ENCODE peak calls at places on chromosomes 11 and 22, in eight cellular contexts. Q is astrocyte of the spinal cord, Y is MM.1S, B is colonic mucosa, P is lower leg skin, T is breast epithelium, O is hepatocyte, F is foreskin fibroblast. H is an unnamed sample.

GRCh38 chr11:17719028-17719939 is at the start of gene MYOD1:
- DNase-seq in O (no peak), P (no peak), Q (peak; percentile 28), B (no peak), T (no peak), F (peak; percentile 26), Y (no peak), H (no peak)

GRCh38 chr11:121018746-121019145 is 5.2 kb upstream of the TBCEL start:
- DNase-seq in F (no peak), B (no peak), Q (no peak), P (no peak), T (no peak), Y (no peak), O (no peak), H (no peak)

GRCh38 chr22:20089226-20089976 is 9.4 kb downstream of the DGCR8 start:
- DNase-seq in B (no peak), Q (no peak), Y (no peak), P (no peak), T (no peak), F (peak; percentile 39), O (no peak), H (no peak)

GRCh38 chr11:11163669-11164377 is 189.2 kb downstream of the CSNK2A3 start:
- DNase-seq in P (no peak), O (no peak), Q (no peak), B (no peak), T (no peak), F (no peak), Y (no peak), H (no peak)

GRCh38 chr11:12893787-12894672 is 115.1 kb upstream of the RASSF10 start:
- DNase-seq in Y (peak; percentile 56), Q (peak; percentile 68), F (peak; percentile 77), T (peak; percentile 70), B (peak; percentile 78), O (peak; percentile 66), P (peak; percentile 93), H (no peak)

GRCh38 chr11:112320668-112321067 is 60.0 kb upstream of the PLET1 start:
- DNase-seq in Q (peak; percentile 90), T (peak; percentile 78), P (peak; percentile 86), B (peak; percentile 57), Y (no peak), F (peak; percentile 91), O (peak; percentile 68), H (peak; percentile 52)

GRCh38 chr11:133038850-133039249 is 493.5 kb downstream of the OPCML start:
- DNase-seq in P (peak; percentile 32), O (no peak), B (no peak), Q (no peak), F (peak; percentile 15), T (no peak), Y (peak; percentile 28), H (no peak)

GRCh38 chr11:85076535-85077330 is 550.4 kb downstream of the DLG2 start:
- DNase-seq in P (no peak), O (no peak), Q (peak; percentile 64), Y (peak; percentile 76), B (no peak), F (peak; percentile 65), T (no peak), H (no peak)

GRCh38 chr11:75428301-75428724 is 4.7 kb downstream of the KLHL35 start:
- DNase-seq in Y (no peak), O (no peak), F (peak; percentile 94), B (peak; percentile 89), Q (peak; percentile 91), T (peak; percentile 81), P (peak; percentile 95), H (peak; percentile 21)

GRCh38 chr22:20885017-20885556 is 26.3 kb downstream of the SNAP29 start:
- DNase-seq in O (no peak), Q (no peak), T (no peak), Y (no peak), F (no peak), B (no peak), P (no peak), H (no peak)

GRCh38 chr11:113859665-113860064 is 15.7 kb downstream of the USP28 start:
- DNase-seq in T (no peak), Q (no peak), P (no peak), F (no peak), Y (no peak), O (no peak), B (no peak), H (no peak)

GRCh38 chr22:22700631-22701030 is 56.2 kb downstream of the GGTLC2 start:
- DNase-seq in Q (no peak), B (no peak), Y (no peak), O (no peak), F (no peak), P (peak; percentile 21), T (no peak), H (no peak)

GRCh38 chr11:129935723-129936122 is 40.3 kb upstream of the NFRKB start:
- DNase-seq in O (no peak), T (no peak), F (no peak), Y (no peak), B (no peak), P (no peak), Q (no peak), H (no peak)

GRCh38 chr11:64225608-64226506 is at the start of the genes NUDT22 and TRPT1:
- DNase-seq in F (peak; percentile 93), Q (peak; percentile 77), B (peak; percentile 96), Y (peak; percentile 90), O (peak; percentile 95), P (peak; percentile 99), T (peak; percentile 92), H (no peak)

GRCh38 chr11:16191212-16191851 is 165.0 kb downstream of the SOX6 start:
- DNase-seq in Q (no peak), T (no peak), Y (no peak), P (no peak), O (no peak), F (no peak), B (no peak), H (no peak)

GRCh38 chr11:88357323-88358039 is 19.9 kb upstream of the CTSC start:
- DNase-seq in Q (peak; percentile 44), O (no peak), T (no peak), F (peak; percentile 27), Y (no peak), B (no peak), P (no peak), H (no peak)
- H3K4me3 ChIP-seq in Q (no peak overlapping the region), O (no peak overlapping the region), T (no peak overlapping the region), F (no peak overlapping the region), Y (no peak overlapping the region), B (no peak overlapping the region), P (no peak overlapping the region), H (no peak overlapping the region)

GRCh38 chr11:109644158-109644557 is 222.2 kb downstream of the C11orf87 start:
- DNase-seq in B (no peak), F (peak; percentile 3), T (no peak), Q (peak; percentile 1), P (no peak), O (peak; percentile 20), Y (no peak), H (no peak)

DNA sequence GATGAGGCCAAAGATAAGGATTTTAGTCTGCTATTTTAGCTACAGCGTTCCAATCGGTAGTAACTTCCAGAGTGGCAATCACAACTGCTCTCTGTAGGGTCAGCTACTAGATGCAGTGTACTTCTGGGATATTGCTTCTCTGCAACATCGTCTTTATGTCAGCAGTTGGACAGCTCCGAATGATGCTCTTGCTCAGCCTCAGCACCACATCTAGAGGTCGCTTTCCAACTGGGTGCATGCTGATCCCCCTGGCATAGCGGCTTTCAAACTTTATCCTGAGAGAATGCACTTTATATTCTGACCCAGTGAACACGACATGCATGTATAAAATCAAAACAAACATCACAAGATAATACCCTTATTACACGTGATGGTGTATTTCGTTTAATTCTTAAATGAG is 219.6 kb downstream of the C11orf87 start:
- DNase-seq in F (peak; percentile 23), Q (peak; percentile 49), P (no peak), O (peak; percentile 61), T (no peak), Y (peak; percentile 12), B (no peak), H (no peak)
- TF ChIP-seq CTCF in F (no peak), Q (peak; percentile 26), P (no peak), O (peak; percentile 22), T (no peak), Y (no peak), B (no peak), H (peak; percentile 29)

GRCh38 chr22:37842015-37842793 is 1.9 kb downstream of the ANKRD54 start:
- DNase-seq in O (peak; percentile 67), B (peak; percentile 54), P (no peak), T (no peak), F (no peak), Q (no peak), Y (no peak), H (no peak)
- H3K4me3 ChIP-seq in O (no peak overlapping the region), B (no peak overlapping the region), P (no peak overlapping the region), T (no peak overlapping the region), F (no peak overlapping the region), Q (no peak overlapping the region), Y (no peak overlapping the region), H (no peak overlapping the region)

GRCh38 chr22:46018859-46019258 is 41.9 kb upstream of the WNT7B start:
- DNase-seq in P (no peak), T (peak; percentile 17), Y (no peak), B (no peak), F (no peak), Q (no peak), O (no peak), H (no peak)
- TF ChIP-seq CTCF in P (no peak), T (no peak), Y (no peak), B (no peak), F (no peak), Q (no peak), O (no peak), H (no peak)

DNA sequence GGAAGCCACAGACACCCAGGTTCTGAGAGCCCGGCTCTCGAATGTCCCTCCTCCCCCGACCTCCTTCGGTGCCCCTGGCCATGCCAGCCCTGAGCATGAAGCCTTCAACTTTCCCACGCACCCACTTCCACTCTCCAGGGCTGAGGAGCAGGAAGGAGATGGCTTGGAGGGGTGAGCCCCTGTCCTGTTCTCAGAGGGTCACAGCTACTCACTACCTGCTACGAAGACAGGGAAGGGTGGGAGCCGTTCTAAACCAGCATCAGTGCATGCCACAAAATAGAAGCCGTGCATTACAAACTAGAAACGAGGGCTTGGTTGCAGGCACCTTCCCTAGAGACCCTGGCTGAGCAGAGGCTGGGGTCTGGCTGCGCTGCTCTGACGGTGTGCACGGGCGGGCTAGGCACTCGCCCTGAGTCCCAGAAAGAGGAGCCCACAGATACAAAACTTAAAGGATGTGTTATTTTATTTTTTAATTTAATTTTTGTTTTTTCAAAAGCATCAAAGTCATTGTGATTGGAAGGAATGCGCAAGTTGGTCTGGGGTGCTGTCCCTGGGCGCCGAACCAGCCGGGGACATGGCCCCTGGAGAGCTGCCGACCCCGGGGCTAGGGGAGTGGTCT is 4.2 kb upstream of the KRTAP5-6 start:
- DNase-seq in T (no peak), Y (no peak), O (no peak), Q (no peak), B (no peak), P (no peak), F (no peak), H (no peak)
- H3K4me3 ChIP-seq in T (no peak overlapping the region), Y (peak overlapping the region; percentile 54), O (no peak overlapping the region), Q (no peak overlapping the region), B (peak overlapping the region; percentile 11), P (no peak overlapping the region), F (no peak overlapping the region), H (no peak overlapping the region)

H was measured in AG04449.